ENCODE peak calls at places on chromosomes 12 and 14, in six cellular contexts. M is glutamatergic neuron, D is NCI-H1092, Z is iPS-NIHi11, B is MCF 10A, F is sciatic nerve. W is an unnamed sample.

GRCh38 chr12:10167588-10167987 is 4.3 kb downstream of the OLR1 start:
- DNase-seq in F (no peak), D (no peak), M (no peak), B (peak), Z (no peak), W (no peak)

GRCh38 chr14:31320216-31320615 is 100.1 kb downstream of the HEATR5A start:
- DNase-seq in Z (no peak), D (no peak), M (peak), F (no peak), B (no peak), W (no peak)

GRCh38 chr12:122090759-122091535 is 12.4 kb downstream of the MLXIP start:
- DNase-seq in Z (no peak), B (no peak), F (no peak), D (no peak), M (no peak), W (no peak)

GRCh38 chr12:57119694-57120093 is 8.5 kb upstream of the STAT6 start:
- DNase-seq in D (no peak), M (no peak), B (no peak), Z (no peak), F (no peak), W (no peak)

GRCh38 chr14:61466249-61466904 is 145.0 kb downstream of the PRKCH start:
- DNase-seq in F (no peak), D (no peak), M (no peak), Z (peak), B (peak), W (no peak)

GRCh38 chr14:69882086-69882864 is 3.1 kb downstream of the SMOC1 start:
- DNase-seq in Z (no peak), B (no peak), D (no peak), F (no peak), M (peak), W (no peak)

GRCh38 chr14:21268612-21269251 is 510 bp downstream of the HNRNPC start:
- DNase-seq in D (peak), B (peak), Z (no peak), M (no peak), F (no peak), W (peak)

GRCh38 chr12:57826400-57826799 is 7.9 kb upstream of the AVIL start:
- DNase-seq in Z (no peak), F (no peak), D (no peak), M (no peak), B (no peak), W (no peak)

GRCh38 chr14:55285048-55285652 is 13.9 kb downstream of the FBXO34 start:
- DNase-seq in F (no peak), Z (no peak), B (no peak), M (no peak), D (no peak), W (no peak)

GRCh38 chr14:77260631-77261030 is 10.4 kb downstream of the NGB start:
- DNase-seq in F (no peak), D (no peak), Z (no peak), M (no peak), B (no peak), W (no peak)

GRCh38 chr12:93115198-93115601 is 186.1 kb upstream of the EEA1 start:
- DNase-seq in Z (no peak), B (no peak), D (no peak), F (no peak), M (no peak), W (no peak)

W was measured in DMS53.